ENCODE peak calls at places on chromosome 19, in eight cellular contexts. T is uterus, Y is heart left ventricle, I is transverse colon, E is A549, L is endothelial cell of umbilical vein, S is right lobe of liver, F is esophagus squamous epithelium. N is an unnamed sample.

GRCh38 chr19:55289117-55289796 is 5.5 kb downstream of the BRSK1 start:
- DNase-seq in T (no peak), Y (no peak), I (no peak), E (peak; percentile 51), L (no peak), S (no peak), F (no peak), N (no peak)

GRCh38 chr19:54430306-54431254 is 15.3 kb downstream of the TTYH1 start:
- DNase-seq in T (no peak), Y (peak; percentile 83), I (peak; percentile 37), E (peak; percentile 66), L (peak; percentile 49), S (no peak), F (no peak), N (peak; percentile 64)

GRCh38 chr19:30379841-30380610 is 7.8 kb downstream of the ZNF536 start:
- DNase-seq in T (no peak), Y (no peak), I (no peak), E (no peak), L (no peak), S (peak; percentile 28), F (no peak), N (no peak)

GRCh38 chr19:19049406-19049805 is 14.4 kb upstream of the SLC25A42 start:
- DNase-seq in T (no peak), Y (no peak), I (no peak), E (no peak), L (no peak), S (no peak), F (no peak), N (no peak)

GRCh38 chr19:54469496-54469934 is 3.6 kb downstream of the CDC42EP5 start:
- DNase-seq in T (no peak), Y (peak; percentile 82), I (peak; percentile 76), E (no peak), L (peak; percentile 70), S (peak; percentile 47), F (no peak), N (peak; percentile 39)

GRCh38 chr19:29311391-29311790 is 98.4 kb upstream of the UQCRFS1 start:
- DNase-seq in T (no peak), Y (no peak), I (no peak), E (no peak), L (no peak), S (no peak), F (no peak), N (no peak)

GRCh38 chr19:18775586-18776287 is 15.4 kb downstream of the COMP start:
- DNase-seq in T (no peak), Y (peak; percentile 47), I (no peak), E (no peak), L (no peak), S (no peak), F (no peak), N (no peak)

GRCh38 chr19:20964798-20965197 is 41.7 kb downstream of the ZNF85 start:
- DNase-seq in T (no peak), Y (no peak), I (no peak), E (no peak), L (no peak), S (no peak), F (no peak), N (no peak)

GRCh38 chr19:38308006-38308766 is 4.1 kb downstream of the C19orf33 start:
- DNase-seq in T (no peak), Y (no peak), I (no peak), E (no peak), L (no peak), S (no peak), F (no peak), N (no peak)

GRCh38 chr19:17829855-17830566 is 8.7 kb upstream of the INSL3 start:
- DNase-seq in T (no peak), Y (no peak), I (peak; percentile 33), E (peak; percentile 82), L (no peak), S (no peak), F (no peak), N (peak; percentile 89)

GRCh38 chr19:17686592-17687042 is 1.5 kb downstream of the UNC13A start:
- DNase-seq in T (no peak), Y (no peak), I (no peak), E (peak; percentile 80), L (no peak), S (no peak), F (no peak), N (no peak)

GRCh38 chr19:35088514-35088913 is 27.1 kb upstream of the FXYD3 start:
- DNase-seq in T (no peak), Y (no peak), I (no peak), E (peak; percentile 70), L (no peak), S (no peak), F (no peak), N (no peak)

GRCh38 chr19:12628040-12629022 is 17.6 kb downstream of the ZNF791 start:
- DNase-seq in T (no peak), Y (no peak), I (no peak), E (peak; percentile 56), L (no peak), S (no peak), F (no peak), N (no peak)

GRCh38 chr19:4016486-4016885 is 8.9 kb downstream of the PIAS4 start:
- DNase-seq in T (no peak), Y (no peak), I (no peak), E (no peak), L (no peak), S (peak; percentile 46), F (no peak), N (no peak)

GRCh38 chr19:18612772-18613588 is at the start of gene TMEM59L:
- DNase-seq in T (no peak), Y (no peak), I (no peak), E (no peak), L (no peak), S (no peak), F (no peak), N (no peak)

GRCh38 chr19:45528744-45529453 is 21.6 kb downstream of the VASP start:
- DNase-seq in T (no peak), Y (no peak), I (peak; percentile 77), E (peak; percentile 63), L (no peak), S (no peak), F (no peak), N (peak; percentile 58)

GRCh38 chr19:42095814-42096230 is 19.9 kb downstream of the ZNF574 start:
- DNase-seq in T (no peak), Y (no peak), I (no peak), E (no peak), L (no peak), S (no peak), F (no peak), N (no peak)

GRCh38 chr19:51576850-51577249 is 5.8 kb downstream of the ZNF175 start:
- DNase-seq in T (no peak), Y (no peak), I (no peak), E (no peak), L (no peak), S (no peak), F (no peak), N (no peak)

GRCh38 chr19:55333870-55334269 is 5.8 kb upstream of the KMT5C start:
- DNase-seq in T (no peak), Y (no peak), I (peak; percentile 88), E (no peak), L (no peak), S (no peak), F (no peak), N (no peak)

GRCh38 chr19:46721269-46722003 is 4.5 kb upstream of the PRKD2 start:
- DNase-seq in T (no peak), Y (peak; percentile 41), I (no peak), E (no peak), L (no peak), S (no peak), F (no peak), N (no peak)
- TF ChIP-seq POLR2A in T (no peak), Y (no peak), I (no peak), E (no peak), L (no peak), S (no peak), F (no peak), N (no peak)

DNA sequence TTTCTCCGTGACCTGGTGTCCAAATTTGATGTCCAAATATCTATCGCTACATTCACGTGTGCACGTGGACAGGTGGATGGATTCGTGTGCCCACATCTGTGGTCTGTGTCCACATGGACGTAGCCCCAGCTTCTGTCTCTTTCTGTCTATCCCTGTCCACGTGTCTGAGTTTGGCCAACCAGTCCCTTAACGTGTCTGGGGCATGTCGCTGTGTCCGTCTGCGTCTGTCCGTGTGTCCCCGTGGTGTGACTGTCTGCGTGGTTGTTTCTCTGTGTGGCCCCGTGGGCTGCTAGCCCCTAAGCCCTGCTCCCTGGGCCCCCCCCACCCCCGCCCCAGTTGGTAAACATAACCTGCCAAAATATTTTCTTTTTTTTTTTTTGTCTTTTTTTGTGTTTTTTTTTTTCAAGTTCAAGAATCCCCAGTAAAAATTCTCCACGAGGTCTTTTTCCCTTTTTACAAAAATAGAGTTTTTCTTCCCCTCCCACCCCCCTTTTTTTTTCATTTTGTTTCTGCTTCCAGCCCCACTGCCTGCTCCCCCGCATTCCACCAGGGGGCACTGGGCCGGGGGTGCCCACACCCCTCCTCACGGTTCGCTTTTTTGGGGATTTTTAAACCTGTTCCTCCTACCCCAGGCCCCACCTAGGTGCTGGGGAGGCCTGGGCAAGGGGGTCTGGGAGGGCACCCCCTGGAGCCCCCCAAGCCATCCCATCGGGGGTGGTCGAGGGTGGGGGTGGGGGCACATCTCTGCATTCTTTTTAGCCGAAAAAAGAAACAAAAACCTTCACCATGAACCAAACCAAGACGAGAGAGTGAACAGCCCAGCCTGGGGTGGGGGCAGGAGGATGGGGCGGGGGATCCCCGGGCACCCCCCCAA is 18.3 kb downstream of the PRKCSH start:
- DNase-seq in T (no peak), Y (no peak), I (no peak), E (no peak), L (no peak), S (no peak), F (no peak), N (no peak)
- TF ChIP-seq POLR2A in T (no peak), Y (no peak), I (no peak), E (no peak), L (no peak), S (no peak), F (no peak), N (no peak)

DNA sequence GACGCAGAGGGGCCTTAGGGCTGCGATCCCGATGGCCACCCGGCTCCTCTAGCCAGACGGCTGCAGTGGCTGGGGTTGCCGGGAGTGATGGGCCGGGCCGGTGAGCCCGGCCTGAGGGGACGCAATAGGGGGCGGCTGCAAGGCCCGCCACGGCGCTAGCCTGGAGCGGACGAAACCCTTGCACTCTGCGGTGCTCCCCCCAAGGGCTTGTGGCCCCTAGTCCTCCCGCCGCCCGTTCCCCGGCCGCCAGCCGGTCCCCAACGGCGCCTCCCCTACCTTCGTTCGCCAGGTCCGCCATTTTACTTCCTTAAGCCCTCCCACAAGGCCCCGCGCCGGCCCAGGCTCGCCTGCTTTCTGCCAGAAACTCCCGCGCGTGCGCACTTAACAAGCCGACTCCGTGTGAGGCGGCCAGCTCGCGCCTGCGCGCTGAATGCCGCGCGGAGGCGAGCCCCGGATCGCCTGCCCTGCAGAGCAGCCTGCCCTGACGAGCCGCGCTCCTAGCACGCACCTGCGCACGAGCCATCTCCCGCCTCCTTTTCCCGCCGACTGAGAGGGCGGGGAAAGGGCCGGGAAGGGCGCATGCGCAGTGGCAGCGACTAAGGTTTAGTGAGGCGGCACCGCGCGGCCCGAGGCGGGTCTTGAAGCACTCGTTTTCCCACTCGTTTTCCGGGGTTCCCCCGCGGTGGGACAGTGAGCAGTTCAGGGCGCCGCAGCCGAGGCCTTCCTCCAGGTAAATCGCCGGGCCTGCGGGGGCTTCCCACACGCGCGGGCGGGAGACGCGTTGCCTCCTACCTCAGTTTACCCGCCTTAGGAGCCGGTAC is at the start of gene RANBP3:
- DNase-seq in T (peak; percentile 98), Y (peak; percentile 99), I (peak; percentile 99), E (peak; percentile 98), L (peak; percentile 99), S (peak; percentile 99), F (peak; percentile 89), N (peak; percentile 99)
- TF ChIP-seq POLR2A in T (peak; percentile 81), Y (no peak), I (peak; percentile 50), E (peak; percentile 72), L (peak; percentile 66), S (peak; percentile 75), F (peak; percentile 66), N (peak; percentile 24)

GRCh38 chr19:1814391-1814790 is 2.3 kb upstream of the ATP8B3 start:
- DNase-seq in T (no peak), Y (no peak), I (no peak), E (no peak), L (no peak), S (no peak), F (no peak), N (no peak)
- TF ChIP-seq POLR2A in T (no peak), Y (no peak), I (no peak), E (no peak), L (no peak), S (no peak), F (no peak), N (no peak)